ENCODE peak calls at places on chromosomes 7 and 10, in ten cellular contexts. Q, O, X, F, M, B, I, G, E and R are unnamed samples.

GRCh38 chr7:157630301-157630853 is 293.6 kb downstream of the DNAJB6 start:
- DNase-seq in I (no peak), O (no peak), F (no peak), B (no peak), E (no peak), M (no peak), Q (no peak), X (no peak), G (no peak), R (no peak)

GRCh38 chr7:154699421-154699820 is 303.5 kb downstream of the PAXIP1 start:
- DNase-seq in F (no peak), I (peak), Q (no peak), M (no peak), O (no peak), B (no peak), X (no peak), G (no peak), E (peak), R (no peak)

GRCh38 chr10:29530112-29530976 is 104.4 kb downstream of the SVIL start:
- DNase-seq in I (no peak), M (no peak), E (no peak), X (no peak), O (no peak), Q (no peak), B (no peak), G (no peak), F (no peak), R (no peak)

GRCh38 chr7:631291-631711 is 95.2 kb upstream of the DNAAF5 start:
- DNase-seq in O (no peak), F (no peak), M (no peak), Q (no peak), G (no peak), B (no peak), X (no peak), E (no peak), I (no peak), R (no peak)

GRCh38 chr10:43230909-43231522 is 35.8 kb downstream of the RASGEF1A start:
- DNase-seq in G (no peak), O (no peak), M (no peak), B (no peak), Q (no peak), F (no peak), E (no peak), X (no peak), I (no peak), R (peak)

GRCh38 chr7:125112741-125113309 is 183.2 kb upstream of the POT1 start:
- DNase-seq in X (no peak), E (no peak), Q (no peak), M (no peak), O (no peak), I (no peak), F (no peak), G (no peak), B (no peak), R (no peak)

GRCh38 chr7:144515430-144515829 is 111.9 kb upstream of the NOBOX start:
- DNase-seq in G (no peak), M (no peak), E (no peak), Q (no peak), X (no peak), B (no peak), F (no peak), O (no peak), I (no peak), R (no peak)

GRCh38 chr7:98643232-98643985 is 26.3 kb downstream of the NPTX2 start:
- DNase-seq in X (no peak), G (no peak), M (no peak), F (no peak), E (no peak), Q (no peak), O (no peak), B (no peak), I (no peak), R (no peak)

GRCh38 chr10:90857635-90858488 is at the start of gene HTR7:
- DNase-seq in O (peak), F (peak), Q (peak), E (peak), I (peak), G (peak), X (peak), B (peak), M (peak), R (peak)

GRCh38 chr7:96315109-96315480 is 6.8 kb downstream of the SLC25A13 start:
- DNase-seq in F (no peak), E (no peak), M (no peak), I (no peak), G (no peak), B (no peak), Q (no peak), O (no peak), X (no peak), R (no peak)

GRCh38 chr7:29285451-29285807 is 90.9 kb downstream of the CHN2 start:
- DNase-seq in Q (peak), F (no peak), B (peak), E (peak), O (peak), M (peak), I (peak), X (no peak), G (peak), R (no peak)

GRCh38 chr7:90472805-90473540 is 3.5 kb downstream of the PTTG1IP2 start:
- DNase-seq in Q (no peak), E (no peak), X (no peak), I (no peak), M (no peak), G (no peak), O (no peak), F (no peak), B (no peak), R (no peak)

GRCh38 chr7:94154858-94155257 is 150.7 kb upstream of the BET1 start:
- DNase-seq in Q (no peak), O (no peak), X (no peak), F (no peak), I (no peak), G (no peak), E (no peak), M (no peak), B (no peak), R (no peak)